ENCODE peak calls at places on chromosomes 12 and 14, in eight cellular contexts. M, R, Z, E, C, X, L and P are unnamed samples.

GRCh38 chr12:110533607-110534006 is 31.5 kb downstream of the RAD9B start:
- DNase-seq in M (no peak), X (no peak), L (no peak), R (no peak), Z (no peak), E (no peak), C (no peak), P (no peak)

GRCh38 chr14:100131181-100131580 is 28.3 kb downstream of the DEGS2 start:
- DNase-seq in M (no peak), X (no peak), L (no peak), R (no peak), C (peak; percentile 37), E (no peak), Z (peak; percentile 57), P (no peak)

GRCh38 chr12:52582971-52583456 is 9.4 kb upstream of the KRT74 start:
- DNase-seq in L (peak; percentile 36), X (peak; percentile 77), C (peak; percentile 70), M (peak; percentile 37), Z (peak; percentile 63), E (peak; percentile 87), R (peak; percentile 88), P (peak; percentile 77)

GRCh38 chr12:2794261-2794735 is 472 bp upstream of the FKBP4 start:
- DNase-seq in M (no peak), X (peak; percentile 14), Z (peak; percentile 26), R (no peak), L (no peak), C (no peak), E (no peak), P (no peak)

GRCh38 chr12:104495786-104496185 is 39.0 kb downstream of the CHST11 start:
- DNase-seq in L (no peak), C (no peak), E (no peak), X (no peak), M (no peak), R (no peak), Z (no peak), P (no peak)

GRCh38 chr14:93785423-93785822 is 2.9 kb downstream of the PRIMA1 start:
- DNase-seq in M (no peak), R (no peak), C (no peak), L (no peak), X (no peak), E (no peak), Z (no peak), P (no peak)

GRCh38 chr12:51784688-51785087 is 63.8 kb downstream of the FIGNL2 start:
- DNase-seq in M (no peak), Z (no peak), C (no peak), X (no peak), L (no peak), E (no peak), R (no peak), P (no peak)

GRCh38 chr12:46675736-46676135 is 150.1 kb downstream of the SLC38A4 start:
- DNase-seq in Z (no peak), X (peak; percentile 26), L (no peak), E (peak; percentile 87), M (peak; percentile 37), R (no peak), C (peak; percentile 40), P (no peak)

GRCh38 chr12:49340971-49341776 is 4.2 kb upstream of the C1QL4 start:
- DNase-seq in R (no peak), C (no peak), E (peak; percentile 72), M (no peak), Z (no peak), L (no peak), X (no peak), P (no peak)

GRCh38 chr12:104886418-104887401 is 71.4 kb downstream of the SLC41A2 start:
- DNase-seq in L (peak; percentile 15), M (no peak), X (no peak), E (no peak), R (no peak), Z (no peak), C (no peak), P (no peak)

GRCh38 chr14:104299993-104300761 is 161.8 kb downstream of the KIF26A start:
- DNase-seq in R (no peak), C (no peak), L (no peak), X (no peak), E (no peak), M (no peak), Z (no peak), P (no peak)

GRCh38 chr12:107807471-107808150 is 33.1 kb downstream of the ASCL4 start:
- DNase-seq in E (peak; percentile 66), R (no peak), C (no peak), Z (no peak), X (no peak), M (no peak), L (no peak), P (no peak)

GRCh38 chr12:56631790-56632700 is 1.9 kb upstream of the BAZ2A start:
- DNase-seq in R (peak; percentile 60), E (peak; percentile 92), Z (peak; percentile 89), C (peak; percentile 68), X (peak; percentile 86), M (peak; percentile 78), L (no peak), P (no peak)

GRCh38 chr12:56630180-56630632 is at the start of gene BAZ2A:
- DNase-seq in E (peak; percentile 98), L (peak; percentile 45), R (peak; percentile 92), Z (peak; percentile 93), X (peak; percentile 90), M (peak; percentile 84), C (peak; percentile 84), P (peak; percentile 88)

GRCh38 chr12:56626691-56627090 is 3.4 kb downstream of the BAZ2A start:
- DNase-seq in Z (no peak), C (no peak), E (no peak), R (no peak), M (no peak), X (no peak), L (no peak), P (no peak)

GRCh38 chr12:56629459-56630179 is 507 bp downstream of the BAZ2A start:
- DNase-seq in R (peak; percentile 43), E (peak; percentile 88), X (peak; percentile 57), M (peak; percentile 39), Z (peak; percentile 39), L (no peak), C (no peak), P (peak; percentile 47)

GRCh38 chr12:56628671-56629458 is 1.3 kb downstream of the BAZ2A start:
- DNase-seq in E (peak; percentile 94), Z (peak; percentile 79), X (peak; percentile 47), L (no peak), C (peak; percentile 64), M (peak; percentile 47), R (peak; percentile 51), P (no peak)
- TF ChIP-seq POLR2A in E (no peak), Z (peak; percentile 38), X (no peak), L (no peak), C (no peak), M (peak; percentile 14), R (no peak), P (no peak)

DNA sequence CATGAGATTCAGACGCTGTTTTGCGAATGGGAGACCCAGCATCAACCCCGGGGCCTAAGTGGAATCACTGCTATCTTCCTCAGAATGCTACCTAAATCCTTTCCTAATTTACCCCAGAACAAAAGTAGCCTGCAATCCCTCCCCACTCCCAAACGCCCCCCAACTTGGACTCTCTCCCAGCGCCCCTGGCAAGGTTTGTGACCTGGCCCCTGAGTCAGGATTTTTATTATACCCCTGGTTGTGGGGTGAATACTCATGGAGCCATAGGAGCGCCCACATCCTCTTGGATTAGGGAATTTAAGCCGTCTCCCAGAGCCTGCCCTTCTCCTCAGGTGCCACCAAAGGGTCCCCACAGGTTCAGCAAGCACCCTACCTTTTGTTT is 360 bp downstream of the MYL6B start:
- DNase-seq in L (no peak), Z (no peak), M (no peak), R (no peak), E (no peak), X (no peak), C (no peak), P (no peak)
- TF ChIP-seq POLR2A in L (no peak), Z (no peak), M (no peak), R (no peak), E (no peak), X (no peak), C (no peak), P (no peak)

GRCh38 chr12:13099066-13099909 is 4.2 kb downstream of the GSG1 start:
- DNase-seq in M (no peak), R (no peak), E (no peak), L (no peak), Z (no peak), C (no peak), X (no peak), P (no peak)

GRCh38 chr12:13101854-13102375 is 1.6 kb downstream of the GSG1 start:
- DNase-seq in C (no peak), X (no peak), Z (peak; percentile 39), M (no peak), L (no peak), R (peak; percentile 64), E (no peak), P (peak; percentile 45)

GRCh38 chr12:13100882-13101769 is 2.3 kb downstream of the GSG1 start:
- DNase-seq in R (peak; percentile 83), M (peak; percentile 94), X (peak; percentile 71), Z (peak; percentile 92), C (peak; percentile 88), E (peak; percentile 99), L (peak; percentile 67), P (peak; percentile 77)

GRCh38 chr12:13099910-13100609 is 3.4 kb downstream of the GSG1 start:
- DNase-seq in Z (no peak), L (no peak), C (no peak), M (no peak), R (no peak), X (no peak), E (no peak), P (no peak)

DNA sequence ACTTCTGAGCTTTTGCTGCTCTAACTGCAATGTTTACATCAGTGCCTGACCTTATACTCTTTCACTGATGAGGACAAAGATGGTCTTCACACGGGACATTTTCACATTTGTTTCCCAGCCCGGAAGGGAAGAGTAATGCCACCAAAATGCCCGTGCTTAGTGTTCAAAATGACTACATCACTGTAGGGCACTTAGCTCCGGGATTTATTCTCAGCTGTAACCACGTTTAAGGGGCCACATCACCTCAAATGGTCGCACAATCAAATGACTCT is 2.9 kb downstream of the GSG1 start:
- DNase-seq in C (no peak), Z (no peak), R (no peak), E (no peak), L (no peak), M (no peak), X (no peak), P (no peak)
- TF ChIP-seq POLR2A in C (no peak), Z (no peak), R (no peak), E (no peak), L (no peak), M (no peak), X (no peak), P (no peak)

GRCh38 chr12:27015730-27016076 is 1.5 kb upstream of the TM7SF3 start:
- DNase-seq in M (no peak), Z (no peak), X (peak; percentile 13), R (peak; percentile 18), C (no peak), L (peak; percentile 56), E (no peak), P (no peak)

GRCh38 chr12:27014859-27015729 is 910 bp upstream of the TM7SF3 start:
- DNase-seq in E (no peak), Z (no peak), M (no peak), R (no peak), X (peak; percentile 10), L (no peak), C (no peak), P (no peak)

GRCh38 chr12:27012982-27013255 is 1.3 kb downstream of the TM7SF3 start:
- DNase-seq in X (no peak), E (no peak), L (no peak), M (no peak), R (no peak), C (no peak), Z (no peak), P (no peak)

GRCh38 chr12:27013606-27014084 is 539 bp downstream of the TM7SF3 start:
- DNase-seq in X (peak; percentile 25), E (peak; percentile 92), L (no peak), M (no peak), C (peak; percentile 24), Z (peak; percentile 10), R (peak; percentile 27), P (peak; percentile 35)

GRCh38 chr12:27014085-27014858 is at the start of gene TM7SF3:
- DNase-seq in E (peak; percentile 98), X (peak; percentile 91), C (peak; percentile 95), L (peak; percentile 77), R (peak; percentile 89), M (peak; percentile 93), Z (peak; percentile 97), P (peak; percentile 87)
- TF ChIP-seq POLR2A in E (no peak), X (peak; percentile 22), C (peak; percentile 92), L (peak; percentile 47), R (peak; percentile 70), M (peak; percentile 43), Z (peak; percentile 56), P (peak; percentile 41)